ENCODE peak calls at places on chromosome 5, in four cellular contexts. L, C, R and Z are unnamed samples.

GRCh38 chr5:51679286-51679685 is 296.0 kb downstream of the ISL1 start:
- DNase-seq in L (no peak), C (no peak), R (no peak), Z (no peak)

GRCh38 chr5:149999359-149999758 is 1.1 kb downstream of the TIGD6 start:
- DNase-seq in L (no peak), C (no peak), R (no peak), Z (no peak)

GRCh38 chr5:42811591-42812392 is at the start of gene SELENOP:
- DNase-seq in R (no peak), L (peak), C (no peak), Z (peak)

GRCh38 chr5:14326035-14326909 is 183.1 kb downstream of the TRIO start:
- DNase-seq in C (no peak), R (no peak), L (peak), Z (no peak)

GRCh38 chr5:1107167-1108007 is 4.5 kb downstream of the SLC12A7 start:
- DNase-seq in R (no peak), C (no peak), L (no peak), Z (no peak)

GRCh38 chr5:2921651-2922050 is 170.2 kb upstream of the IRX2 start:
- DNase-seq in L (no peak), C (no peak), R (no peak), Z (no peak)

GRCh38 chr5:125835293-125836172 is 587.7 kb upstream of the GRAMD2B start:
- DNase-seq in L (peak), C (no peak), R (peak), Z (no peak)

GRCh38 chr5:128673411-128673957 is 135.4 kb upstream of the FBN2 start:
- DNase-seq in C (no peak), L (no peak), R (no peak), Z (no peak)

GRCh38 chr5:43061352-43061751 is 21.2 kb upstream of the ANXA2R start:
- DNase-seq in L (peak), R (peak), C (no peak), Z (no peak)

GRCh38 chr5:130104895-130105684 is 200.8 kb downstream of the CHSY3 start:
- DNase-seq in R (peak), L (no peak), C (no peak), Z (no peak)

GRCh38 chr5:128213340-128213739 is 129.8 kb downstream of the SLC12A2 start:
- DNase-seq in R (peak), C (no peak), L (peak), Z (no peak)

GRCh38 chr5:167639761-167640160 is 651.7 kb upstream of the WWC1 start:
- DNase-seq in R (peak), L (peak), C (no peak), Z (no peak)

GRCh38 chr5:178312900-178313299 is 80.3 kb upstream of the PHYKPL start:
- DNase-seq in L (no peak), C (no peak), R (no peak), Z (no peak)

GRCh38 chr5:115838885-115839518 is 2.4 kb downstream of the ATG12 start:
- DNase-seq in C (no peak), L (peak), R (peak), Z (no peak)

GRCh38 chr5:39658861-39659260 is 234.1 kb upstream of the DAB2 start:
- DNase-seq in L (no peak), R (no peak), C (no peak), Z (no peak)

GRCh38 chr5:166517976-166518375 is 1773.5 kb upstream of the WWC1 start:
- DNase-seq in C (no peak), L (no peak), R (no peak), Z (no peak)

GRCh38 chr5:142866563-142867275 is 96.5 kb downstream of the ARHGAP26 start:
- DNase-seq in R (peak), L (peak), C (no peak), Z (no peak)

GRCh38 chr5:142438573-142438972 is 113.8 kb upstream of the SPRY4 start:
- DNase-seq in R (no peak), L (no peak), C (no peak), Z (no peak)

GRCh38 chr5:154892370-154892771 is 33.9 kb downstream of the CNOT8 start:
- DNase-seq in C (no peak), R (no peak), L (no peak), Z (no peak)

GRCh38 chr5:71699751-71700150 is 19.3 kb upstream of the CARTPT start:
- DNase-seq in R (no peak), L (no peak), C (no peak), Z (no peak)

GRCh38 chr5:20536339-20536738 is 548.3 kb upstream of the CDH18 start:
- DNase-seq in L (no peak), C (no peak), R (no peak), Z (no peak)
- H3K4me3 ChIP-seq in L (no peak), C (no peak), R (no peak), Z (no peak)

GRCh38 chr5:41511241-41511640 is 840 bp upstream of the PLCXD3 start:
- DNase-seq in C (no peak), L (no peak), R (no peak), Z (no peak)

GRCh38 chr5:41508696-41509398 is 1.6 kb downstream of the PLCXD3 start:
- DNase-seq in L (no peak), R (no peak), C (no peak), Z (no peak)

GRCh38 chr5:41509399-41510175 is 814 bp downstream of the PLCXD3 start:
- DNase-seq in C (no peak), L (no peak), R (no peak), Z (no peak)

GRCh38 chr5:41508186-41508585 is 2.2 kb downstream of the PLCXD3 start:
- DNase-seq in L (no peak), R (peak), C (no peak), Z (no peak)

DNA sequence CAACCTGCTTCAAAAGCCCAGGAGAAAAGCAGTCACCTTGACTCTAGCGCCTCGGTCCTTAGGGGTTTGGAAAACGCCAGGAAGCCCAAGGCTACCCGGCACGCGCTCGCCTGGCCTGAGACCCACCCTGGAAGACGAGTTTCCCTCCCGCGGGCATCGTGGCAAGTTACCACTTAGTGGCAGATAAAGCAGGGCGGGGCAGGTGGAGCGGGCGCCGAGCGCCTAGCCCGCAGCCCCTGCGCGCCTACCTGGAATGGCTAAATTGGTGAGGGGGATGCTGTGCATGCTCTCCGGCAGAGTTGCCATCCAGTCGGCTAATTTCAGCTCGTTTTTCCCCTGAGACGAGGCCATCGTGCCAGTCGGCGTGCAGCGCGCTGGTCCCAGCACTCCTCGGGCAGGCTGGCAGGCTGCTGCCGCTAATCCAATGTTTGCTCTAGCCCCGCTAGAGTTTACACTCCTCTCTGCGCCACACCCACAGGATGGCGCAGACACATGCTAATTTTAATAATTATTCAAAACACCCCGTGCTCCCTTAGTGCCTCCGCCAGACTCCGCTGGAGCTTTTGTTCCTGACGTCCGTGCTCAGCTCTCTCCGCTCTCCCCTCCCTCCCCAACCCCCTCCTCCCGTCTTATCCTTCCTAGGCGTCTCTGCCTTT is at the start of gene PLCXD3:
- DNase-seq in R (peak), L (peak), C (no peak), Z (no peak)
- H3K4me3 ChIP-seq in R (peak), L (peak), C (peak), Z (peak)

DNA sequence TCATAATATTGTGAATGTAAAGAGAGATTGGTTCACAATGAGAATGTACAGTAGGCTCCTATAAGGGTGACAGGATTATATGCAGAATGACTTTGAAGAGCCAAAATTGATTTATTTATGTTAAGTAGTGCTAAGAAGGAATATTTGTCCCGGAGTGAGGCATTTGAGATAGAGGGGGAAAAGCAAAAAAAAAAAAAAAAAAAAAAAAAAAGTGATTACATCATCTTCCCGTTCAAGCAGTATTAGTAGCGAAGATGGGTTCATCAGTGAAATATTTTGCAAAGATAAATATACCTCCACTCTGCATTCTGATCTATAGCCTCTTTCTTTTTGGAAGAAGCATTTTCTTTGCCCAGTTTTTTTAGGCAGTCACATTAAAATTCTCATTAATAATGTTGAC is 74.0 kb downstream of the PIK3R1 start:
- DNase-seq in C (no peak), L (no peak), R (no peak), Z (no peak)
- H3K4me3 ChIP-seq in C (no peak), L (no peak), R (no peak), Z (peak)

DNA sequence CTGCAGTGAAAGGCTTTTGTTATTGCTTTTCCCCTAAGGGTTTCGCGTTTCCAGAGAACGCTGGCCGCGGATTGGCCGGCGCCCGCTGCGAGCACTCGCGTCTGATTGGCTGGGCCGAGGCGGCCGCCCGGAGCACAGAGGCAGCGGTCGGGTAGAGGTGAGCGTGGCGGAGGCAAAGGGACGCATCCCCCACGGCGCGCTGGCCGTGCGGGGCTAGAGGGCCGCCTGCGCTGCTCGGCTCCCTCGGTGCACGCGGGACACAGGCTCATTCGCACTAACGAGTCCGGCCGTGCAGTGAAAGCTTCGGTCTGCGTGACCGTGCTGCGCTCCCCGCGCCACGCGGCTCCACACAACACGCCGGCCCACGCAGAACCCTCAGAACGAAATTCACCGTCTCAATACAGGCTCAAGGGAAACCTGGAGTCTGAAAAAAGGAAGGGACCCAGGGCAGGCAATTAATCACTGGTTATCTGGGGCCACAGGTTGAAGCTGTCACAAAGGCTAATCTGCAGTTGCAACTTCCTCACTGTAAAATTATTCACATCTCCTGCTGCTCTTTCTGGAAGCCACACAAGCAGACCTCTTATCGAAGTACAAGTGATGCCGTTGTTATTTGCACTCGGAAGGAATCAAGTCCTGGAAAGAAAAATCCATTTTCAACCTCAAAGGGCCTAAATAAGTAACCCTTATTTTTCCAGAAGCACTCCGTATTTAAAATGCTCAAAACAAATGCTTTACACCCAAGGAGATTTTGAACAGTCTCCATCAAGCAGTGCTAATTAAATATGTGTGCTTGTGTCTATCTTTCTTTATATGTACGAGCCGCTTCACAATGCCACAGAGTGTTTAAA is 94.6 kb downstream of the ZNF608 start:
- DNase-seq in C (no peak), R (peak), L (peak), Z (no peak)
- H3K4me3 ChIP-seq in C (peak), R (peak), L (peak), Z (peak)

DNA sequence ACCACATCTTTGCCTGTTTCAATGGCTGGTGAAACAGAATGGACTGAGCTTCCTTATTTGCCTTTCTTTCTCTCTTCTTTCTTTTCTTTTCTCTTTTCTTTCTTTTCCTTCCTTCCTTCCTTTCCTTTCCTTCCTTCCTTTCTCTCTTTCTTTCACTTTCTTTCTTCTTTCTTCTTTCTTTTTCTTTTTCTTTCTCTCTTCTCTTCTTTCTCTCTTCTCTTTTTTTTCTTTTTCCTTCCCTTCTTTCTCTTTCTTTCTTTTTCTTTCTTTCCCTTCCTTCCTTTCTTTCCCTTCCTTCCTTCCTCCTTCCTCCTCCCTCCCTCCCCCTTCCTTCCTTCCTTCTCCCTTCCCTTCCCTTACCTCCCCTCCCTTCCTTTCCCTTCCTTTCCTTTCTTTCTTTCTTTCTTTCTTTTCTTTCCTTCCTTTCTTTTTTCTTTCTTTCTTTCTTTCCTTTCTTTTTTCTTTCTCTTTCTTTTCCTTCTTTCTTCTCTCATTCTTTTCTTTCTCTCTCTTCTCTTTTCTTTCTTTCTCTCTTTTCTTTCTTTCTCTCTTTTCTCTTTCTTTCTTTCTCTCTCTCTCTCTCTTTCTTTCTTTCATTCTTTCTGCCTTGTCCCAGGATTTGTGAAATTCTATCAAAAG is 50.1 kb upstream of the MCTP1 start:
- DNase-seq in R (no peak), L (no peak), C (no peak), Z (no peak)
- H3K4me3 ChIP-seq in R (no peak), L (no peak), C (no peak), Z (no peak)

DNA sequence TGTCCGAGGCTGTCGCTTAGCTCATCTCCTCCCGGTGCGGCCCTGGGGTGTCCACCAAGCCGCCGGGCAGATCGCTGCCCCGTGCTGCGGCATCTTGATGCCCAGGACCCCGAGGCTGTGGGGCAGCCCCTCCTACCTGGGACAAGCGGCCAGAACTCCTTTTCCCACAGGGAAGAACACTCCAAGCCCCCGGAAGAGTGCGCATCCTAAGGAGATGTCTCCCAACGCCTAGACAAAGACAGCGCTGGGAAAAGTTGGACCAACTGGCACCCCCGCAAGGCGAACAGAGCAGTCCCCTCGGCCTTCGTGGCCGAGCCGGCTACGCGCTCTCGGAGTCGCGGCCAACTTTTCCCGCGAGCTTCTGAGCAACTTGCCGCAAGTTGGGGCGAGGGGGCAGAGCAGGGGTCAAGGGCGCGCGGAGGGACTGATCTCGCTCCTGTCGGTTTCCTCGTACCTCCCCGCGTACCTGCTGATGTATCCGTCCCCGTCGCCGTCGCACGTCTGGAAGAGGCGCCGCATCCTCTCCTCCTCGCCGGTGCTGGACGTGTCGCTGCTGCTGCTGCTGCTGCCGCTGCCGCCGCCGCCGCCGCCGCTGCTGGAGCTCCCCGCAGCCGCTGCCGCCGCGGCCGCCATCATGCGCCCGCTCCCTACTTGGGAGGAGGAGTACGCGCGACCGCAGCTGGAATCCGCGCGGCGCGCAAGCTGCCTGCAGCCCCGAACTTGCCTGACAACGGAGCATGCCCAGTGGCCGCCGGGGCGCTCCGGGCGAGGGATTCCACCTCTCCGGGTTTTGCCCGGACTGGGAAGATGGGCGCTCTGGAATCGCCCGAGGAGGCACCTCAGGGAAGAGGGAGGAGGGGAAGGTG is at the start of gene MCC:
- DNase-seq in C (peak), L (peak), R (peak), Z (peak)
- H3K4me3 ChIP-seq in C (peak), L (peak), R (peak), Z (peak)

DNA sequence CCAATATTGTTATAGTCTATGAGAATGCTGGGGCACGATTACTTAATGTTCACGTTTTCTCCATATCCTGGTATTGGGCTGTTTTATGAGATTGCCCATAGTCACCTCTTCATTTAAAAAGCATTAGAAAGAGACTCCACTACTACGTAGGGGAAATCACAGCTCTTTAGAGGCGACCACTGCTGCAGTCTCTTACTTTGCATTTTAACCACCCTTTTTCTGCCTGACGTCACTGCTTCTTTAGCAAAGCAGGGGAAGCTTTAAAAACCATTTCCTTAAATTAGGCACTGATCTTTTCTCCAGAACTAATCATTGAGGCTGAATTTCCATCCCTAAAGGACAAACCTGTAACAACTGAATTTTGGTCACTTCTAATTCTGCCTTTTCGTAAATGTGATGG is 38.9 kb downstream of the ZNF608 start:
- DNase-seq in L (no peak), C (no peak), R (no peak), Z (no peak)
- H3K4me3 ChIP-seq in L (no peak), C (no peak), R (no peak), Z (no peak)

GRCh38 chr5:157188270-157188669 is 7.6 kb downstream of the ITK start:
- DNase-seq in L (no peak), C (no peak), R (no peak), Z (no peak)

GRCh38 chr5:157189223-157189622 is 8.6 kb downstream of the ITK start:
- DNase-seq in L (no peak), C (no peak), R (no peak), Z (no peak)

GRCh38 chr5:157184117-157184516 is 3.5 kb downstream of the ITK start:
- DNase-seq in C (no peak), L (no peak), R (no peak), Z (no peak)

GRCh38 chr5:157186309-157187045 is 5.8 kb downstream of the ITK start:
- DNase-seq in L (no peak), R (no peak), C (no peak), Z (no peak)

GRCh38 chr5:157187046-157187754 is 6.6 kb downstream of the ITK start:
- DNase-seq in C (no peak), R (no peak), L (no peak), Z (no peak)
- H3K4me3 ChIP-seq in C (no peak), R (no peak), L (no peak), Z (no peak)